ENCODE peak calls at places on chromosomes 11 and 22, in ten cellular contexts. One of them, this sample, is unnamed.

GRCh38 chr22:25564320-25564978 is at the start of gene GRK3:
- DNase-seq in lower lobe of right lung: peak; percentile 85
- DNase-seq in transverse colon: peak; percentile 72
- DNase-seq in fibroblast of lung: peak; percentile 50
- DNase-seq in fibroblast of pulmonary artery: peak; percentile 40
- DNase-seq in psoas muscle: peak; percentile 77
- DNase-seq in tibial nerve: peak; percentile 59
- DNase-seq in choroid plexus epithelial cell: peak; percentile 9
- DNase-seq in AG04450: no peak
- DNase-seq in Caco-2: peak; percentile 76
- DNase-seq in this sample: no peak

GRCh38 chr11:121930004-121930965 is 185.7 kb downstream of the BLID start:
- DNase-seq in lower lobe of right lung: peak; percentile 55
- DNase-seq in transverse colon: no peak
- DNase-seq in fibroblast of lung: peak; percentile 56
- DNase-seq in fibroblast of pulmonary artery: peak; percentile 46
- DNase-seq in psoas muscle: no peak
- DNase-seq in tibial nerve: no peak
- DNase-seq in choroid plexus epithelial cell: peak; percentile 19
- DNase-seq in AG04450: no peak
- DNase-seq in Caco-2: no peak
- DNase-seq in this sample: no peak

GRCh38 chr11:113947989-113948388 is 26.9 kb upstream of the HTR3A start:
- DNase-seq in lower lobe of right lung: no peak
- DNase-seq in transverse colon: no peak
- DNase-seq in fibroblast of lung: no peak
- DNase-seq in fibroblast of pulmonary artery: no peak
- DNase-seq in psoas muscle: no peak
- DNase-seq in tibial nerve: no peak
- DNase-seq in choroid plexus epithelial cell: no peak
- DNase-seq in AG04450: no peak
- DNase-seq in Caco-2: no peak
- DNase-seq in this sample: no peak

GRCh38 chr11:44593194-44593593 is 27.7 kb downstream of the CD82 start:
- DNase-seq in lower lobe of right lung: no peak
- DNase-seq in transverse colon: no peak
- DNase-seq in fibroblast of lung: no peak
- DNase-seq in fibroblast of pulmonary artery: no peak
- DNase-seq in psoas muscle: peak; percentile 91
- DNase-seq in tibial nerve: no peak
- DNase-seq in choroid plexus epithelial cell: no peak
- DNase-seq in AG04450: no peak
- DNase-seq in Caco-2: no peak
- DNase-seq in this sample: no peak

GRCh38 chr11:44497995-44498394 is 67.5 kb upstream of the CD82 start:
- DNase-seq in lower lobe of right lung: no peak
- DNase-seq in transverse colon: no peak
- DNase-seq in fibroblast of lung: no peak
- DNase-seq in fibroblast of pulmonary artery: no peak
- DNase-seq in psoas muscle: no peak
- DNase-seq in tibial nerve: no peak
- DNase-seq in choroid plexus epithelial cell: no peak
- DNase-seq in AG04450: no peak
- DNase-seq in Caco-2: no peak
- DNase-seq in this sample: no peak

GRCh38 chr11:90204832-90205646 is 17.8 kb downstream of the CHORDC1 start:
- DNase-seq in lower lobe of right lung: no peak
- DNase-seq in transverse colon: no peak
- DNase-seq in fibroblast of lung: peak; percentile 52
- DNase-seq in fibroblast of pulmonary artery: peak; percentile 80
- DNase-seq in psoas muscle: no peak
- DNase-seq in tibial nerve: no peak
- DNase-seq in choroid plexus epithelial cell: peak; percentile 82
- DNase-seq in AG04450: peak; percentile 23
- DNase-seq in Caco-2: no peak
- DNase-seq in this sample: peak; percentile 16

GRCh38 chr22:17672417-17672991 is 33.9 kb downstream of the BCL2L13 start:
- DNase-seq in lower lobe of right lung: no peak
- DNase-seq in transverse colon: no peak
- DNase-seq in fibroblast of lung: peak; percentile 81
- DNase-seq in fibroblast of pulmonary artery: no peak
- DNase-seq in psoas muscle: no peak
- DNase-seq in tibial nerve: no peak
- DNase-seq in choroid plexus epithelial cell: peak; percentile 25
- DNase-seq in AG04450: no peak
- DNase-seq in Caco-2: no peak
- DNase-seq in this sample: no peak

GRCh38 chr22:29520851-29521250 is 32.7 kb downstream of the THOC5 start:
- DNase-seq in lower lobe of right lung: no peak
- DNase-seq in transverse colon: no peak
- DNase-seq in fibroblast of lung: peak; percentile 86
- DNase-seq in fibroblast of pulmonary artery: peak; percentile 87
- DNase-seq in psoas muscle: no peak
- DNase-seq in tibial nerve: no peak
- DNase-seq in choroid plexus epithelial cell: peak; percentile 89
- DNase-seq in AG04450: peak; percentile 56
- DNase-seq in Caco-2: no peak
- DNase-seq in this sample: peak; percentile 55

GRCh38 chr22:37777122-37777687 is 30.5 kb upstream of the GCAT start:
- DNase-seq in lower lobe of right lung: peak; percentile 60
- DNase-seq in transverse colon: peak; percentile 74
- DNase-seq in fibroblast of lung: peak; percentile 91
- DNase-seq in fibroblast of pulmonary artery: peak; percentile 40
- DNase-seq in psoas muscle: peak; percentile 71
- DNase-seq in tibial nerve: peak; percentile 32
- DNase-seq in choroid plexus epithelial cell: peak; percentile 58
- DNase-seq in AG04450: peak; percentile 55
- DNase-seq in Caco-2: peak; percentile 70
- DNase-seq in this sample: peak; percentile 66

GRCh38 chr22:37782340-37783168 is 25.2 kb upstream of the GCAT start:
- DNase-seq in lower lobe of right lung: no peak
- DNase-seq in transverse colon: no peak
- DNase-seq in fibroblast of lung: peak; percentile 47
- DNase-seq in fibroblast of pulmonary artery: no peak
- DNase-seq in psoas muscle: no peak
- DNase-seq in tibial nerve: no peak
- DNase-seq in choroid plexus epithelial cell: no peak
- DNase-seq in AG04450: no peak
- DNase-seq in Caco-2: no peak
- DNase-seq in this sample: no peak

GRCh38 chr22:37778370-37779009 is 29.2 kb upstream of the GCAT start:
- DNase-seq in lower lobe of right lung: no peak
- DNase-seq in transverse colon: no peak
- DNase-seq in fibroblast of lung: no peak
- DNase-seq in fibroblast of pulmonary artery: no peak
- DNase-seq in psoas muscle: no peak
- DNase-seq in tibial nerve: no peak
- DNase-seq in choroid plexus epithelial cell: no peak
- DNase-seq in AG04450: no peak
- DNase-seq in Caco-2: no peak
- DNase-seq in this sample: no peak

GRCh38 chr22:37784829-37785495 is 22.8 kb upstream of the GCAT start:
- DNase-seq in lower lobe of right lung: peak; percentile 68
- DNase-seq in transverse colon: peak; percentile 84
- DNase-seq in fibroblast of lung: no peak
- DNase-seq in fibroblast of pulmonary artery: no peak
- DNase-seq in psoas muscle: no peak
- DNase-seq in tibial nerve: no peak
- DNase-seq in choroid plexus epithelial cell: no peak
- DNase-seq in AG04450: no peak
- DNase-seq in Caco-2: peak; percentile 85
- DNase-seq in this sample: no peak

GRCh38 chr22:37781434-37782059 is 26.2 kb upstream of the GCAT start:
- DNase-seq in lower lobe of right lung: no peak
- DNase-seq in transverse colon: no peak
- DNase-seq in fibroblast of lung: no peak
- DNase-seq in fibroblast of pulmonary artery: no peak
- DNase-seq in psoas muscle: no peak
- DNase-seq in tibial nerve: no peak
- DNase-seq in choroid plexus epithelial cell: peak; percentile 36
- DNase-seq in AG04450: no peak
- DNase-seq in Caco-2: no peak
- DNase-seq in this sample: no peak
- TF ChIP-seq CTCF in lower lobe of right lung: no peak
- TF ChIP-seq CTCF in transverse colon: no peak
- TF ChIP-seq CTCF in fibroblast of lung: peak; percentile 32
- TF ChIP-seq CTCF in fibroblast of pulmonary artery: peak; percentile 29
- TF ChIP-seq CTCF in psoas muscle: no peak
- TF ChIP-seq CTCF in tibial nerve: peak; percentile 30
- TF ChIP-seq CTCF in choroid plexus epithelial cell: peak; percentile 55
- TF ChIP-seq CTCF in AG04450: peak; percentile 35
- TF ChIP-seq CTCF in Caco-2: peak; percentile 15
- TF ChIP-seq CTCF in this sample: peak; percentile 50

GRCh38 chr11:65117206-65118096 is at the start of gene ZNHIT2:
- DNase-seq in lower lobe of right lung: peak; percentile 100
- DNase-seq in transverse colon: peak; percentile 100
- DNase-seq in fibroblast of lung: peak; percentile 97
- DNase-seq in fibroblast of pulmonary artery: peak; percentile 99
- DNase-seq in psoas muscle: peak; percentile 100
- DNase-seq in tibial nerve: peak; percentile 100
- DNase-seq in choroid plexus epithelial cell: peak; percentile 99
- DNase-seq in AG04450: peak; percentile 98
- DNase-seq in Caco-2: peak; percentile 99
- DNase-seq in this sample: peak; percentile 93

GRCh38 chr11:65115361-65116082 is 2.0 kb downstream of the ZNHIT2 start:
- DNase-seq in lower lobe of right lung: no peak
- DNase-seq in transverse colon: no peak
- DNase-seq in fibroblast of lung: no peak
- DNase-seq in fibroblast of pulmonary artery: no peak
- DNase-seq in psoas muscle: no peak
- DNase-seq in tibial nerve: no peak
- DNase-seq in choroid plexus epithelial cell: no peak
- DNase-seq in AG04450: no peak
- DNase-seq in Caco-2: no peak
- DNase-seq in this sample: no peak

GRCh38 chr11:65118097-65118837 is 766 bp upstream of the ZNHIT2 start:
- DNase-seq in lower lobe of right lung: no peak
- DNase-seq in transverse colon: no peak
- DNase-seq in fibroblast of lung: no peak
- DNase-seq in fibroblast of pulmonary artery: no peak
- DNase-seq in psoas muscle: no peak
- DNase-seq in tibial nerve: no peak
- DNase-seq in choroid plexus epithelial cell: no peak
- DNase-seq in AG04450: no peak
- DNase-seq in Caco-2: no peak
- DNase-seq in this sample: no peak

GRCh38 chr11:65114538-65115171 is 2.8 kb downstream of the ZNHIT2 start:
- DNase-seq in lower lobe of right lung: no peak
- DNase-seq in transverse colon: no peak
- DNase-seq in fibroblast of lung: no peak
- DNase-seq in fibroblast of pulmonary artery: no peak
- DNase-seq in psoas muscle: no peak
- DNase-seq in tibial nerve: no peak
- DNase-seq in choroid plexus epithelial cell: no peak
- DNase-seq in AG04450: no peak
- DNase-seq in Caco-2: no peak
- DNase-seq in this sample: no peak

DNA sequence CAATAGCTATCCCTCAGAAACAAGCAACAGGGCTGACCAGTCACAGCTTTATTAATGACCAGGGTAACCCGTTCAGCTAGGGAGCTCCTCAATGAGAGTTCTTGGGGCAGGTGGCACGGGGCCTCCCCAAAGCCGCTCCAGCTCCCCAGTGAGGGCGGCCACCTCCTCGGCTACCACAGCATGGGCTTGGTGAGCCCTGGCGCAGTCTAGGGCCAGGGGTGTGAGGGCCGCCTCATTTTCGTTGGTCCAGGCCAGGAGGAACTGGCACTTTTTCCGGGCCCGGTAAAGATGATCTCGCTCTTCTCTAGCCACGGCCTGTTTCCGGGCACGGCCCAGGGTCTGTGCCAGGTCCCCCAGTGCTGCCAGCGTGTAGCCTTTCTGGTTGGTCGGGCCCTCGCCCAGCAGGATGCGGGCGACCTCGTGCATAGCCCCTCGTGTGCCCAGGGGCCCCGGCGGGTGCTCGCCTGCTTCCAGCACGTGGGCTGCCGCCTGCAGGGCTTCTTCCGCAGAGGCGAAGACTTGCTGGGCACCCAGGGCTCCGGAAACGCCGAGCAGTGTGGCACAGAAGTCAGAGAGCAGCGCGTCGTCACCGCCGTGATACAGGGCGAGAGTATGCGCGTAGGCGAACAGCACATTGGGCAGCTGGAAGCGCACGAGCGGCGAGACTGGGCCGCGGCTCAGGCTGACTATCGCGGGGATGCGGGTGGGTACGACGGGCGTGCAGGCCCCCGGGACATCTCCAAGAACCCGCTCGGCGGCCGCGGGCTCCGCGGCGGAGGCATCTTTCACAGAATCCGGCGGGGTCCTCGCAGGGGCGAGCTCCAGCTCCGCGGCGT is 913 bp downstream of the ZNHIT2 start:
- DNase-seq in lower lobe of right lung: peak; percentile 65
- DNase-seq in transverse colon: no peak
- DNase-seq in fibroblast of lung: peak; percentile 82
- DNase-seq in fibroblast of pulmonary artery: peak; percentile 45
- DNase-seq in psoas muscle: no peak
- DNase-seq in tibial nerve: no peak
- DNase-seq in choroid plexus epithelial cell: peak; percentile 65
- DNase-seq in AG04450: peak; percentile 36
- DNase-seq in Caco-2: peak; percentile 53
- DNase-seq in this sample: no peak
- H3K4me3 ChIP-seq in lower lobe of right lung: peak overlapping the region; percentile 94
- H3K4me3 ChIP-seq in transverse colon: peak overlapping the region; percentile 81
- H3K4me3 ChIP-seq in fibroblast of lung: peak overlapping the region; percentile 81
- H3K4me3 ChIP-seq in fibroblast of pulmonary artery: peak overlapping the region; percentile 86
- H3K4me3 ChIP-seq in psoas muscle: peak overlapping the region; percentile 79
- H3K4me3 ChIP-seq in tibial nerve: peak overlapping the region; percentile 60
- H3K4me3 ChIP-seq in choroid plexus epithelial cell: peak overlapping the region; percentile 94
- H3K4me3 ChIP-seq in AG04450: peak overlapping the region; percentile 92
- H3K4me3 ChIP-seq in Caco-2: peak overlapping the region; percentile 87
- H3K4me3 ChIP-seq in this sample: peak overlapping the region; percentile 63

GRCh38 chr22:43173566-43173965 is 13.4 kb downstream of the TTLL12 start:
- DNase-seq in lower lobe of right lung: no peak
- DNase-seq in transverse colon: no peak
- DNase-seq in fibroblast of lung: no peak
- DNase-seq in fibroblast of pulmonary artery: no peak
- DNase-seq in psoas muscle: no peak
- DNase-seq in tibial nerve: no peak
- DNase-seq in choroid plexus epithelial cell: no peak
- DNase-seq in AG04450: no peak
- DNase-seq in Caco-2: no peak
- DNase-seq in this sample: no peak

GRCh38 chr22:43176090-43176489 is 10.8 kb downstream of the TTLL12 start:
- DNase-seq in lower lobe of right lung: no peak
- DNase-seq in transverse colon: no peak
- DNase-seq in fibroblast of lung: no peak
- DNase-seq in fibroblast of pulmonary artery: no peak
- DNase-seq in psoas muscle: no peak
- DNase-seq in tibial nerve: no peak
- DNase-seq in choroid plexus epithelial cell: no peak
- DNase-seq in AG04450: no peak
- DNase-seq in Caco-2: no peak
- DNase-seq in this sample: no peak

GRCh38 chr22:43177479-43177878 is 9.5 kb downstream of the TTLL12 start:
- DNase-seq in lower lobe of right lung: no peak
- DNase-seq in transverse colon: no peak
- DNase-seq in fibroblast of lung: no peak
- DNase-seq in fibroblast of pulmonary artery: no peak
- DNase-seq in psoas muscle: no peak
- DNase-seq in tibial nerve: no peak
- DNase-seq in choroid plexus epithelial cell: no peak
- DNase-seq in AG04450: no peak
- DNase-seq in Caco-2: no peak
- DNase-seq in this sample: no peak

GRCh38 chr22:43173976-43174720 is 12.8 kb downstream of the TTLL12 start:
- DNase-seq in lower lobe of right lung: no peak
- DNase-seq in transverse colon: no peak
- DNase-seq in fibroblast of lung: no peak
- DNase-seq in fibroblast of pulmonary artery: no peak
- DNase-seq in psoas muscle: no peak
- DNase-seq in tibial nerve: no peak
- DNase-seq in choroid plexus epithelial cell: no peak
- DNase-seq in AG04450: no peak
- DNase-seq in Caco-2: no peak
- DNase-seq in this sample: no peak

GRCh38 chr22:43174941-43175531 is 11.9 kb downstream of the TTLL12 start:
- DNase-seq in lower lobe of right lung: no peak
- DNase-seq in transverse colon: no peak
- DNase-seq in fibroblast of lung: no peak
- DNase-seq in fibroblast of pulmonary artery: no peak
- DNase-seq in psoas muscle: no peak
- DNase-seq in tibial nerve: no peak
- DNase-seq in choroid plexus epithelial cell: no peak
- DNase-seq in AG04450: no peak
- DNase-seq in Caco-2: no peak
- DNase-seq in this sample: no peak
- TF ChIP-seq CTCF in lower lobe of right lung: no peak
- TF ChIP-seq CTCF in transverse colon: no peak
- TF ChIP-seq CTCF in fibroblast of lung: no peak
- TF ChIP-seq CTCF in fibroblast of pulmonary artery: no peak
- TF ChIP-seq CTCF in psoas muscle: no peak
- TF ChIP-seq CTCF in tibial nerve: no peak
- TF ChIP-seq CTCF in choroid plexus epithelial cell: no peak
- TF ChIP-seq CTCF in AG04450: no peak
- TF ChIP-seq CTCF in Caco-2: no peak
- TF ChIP-seq CTCF in this sample: no peak

DNA sequence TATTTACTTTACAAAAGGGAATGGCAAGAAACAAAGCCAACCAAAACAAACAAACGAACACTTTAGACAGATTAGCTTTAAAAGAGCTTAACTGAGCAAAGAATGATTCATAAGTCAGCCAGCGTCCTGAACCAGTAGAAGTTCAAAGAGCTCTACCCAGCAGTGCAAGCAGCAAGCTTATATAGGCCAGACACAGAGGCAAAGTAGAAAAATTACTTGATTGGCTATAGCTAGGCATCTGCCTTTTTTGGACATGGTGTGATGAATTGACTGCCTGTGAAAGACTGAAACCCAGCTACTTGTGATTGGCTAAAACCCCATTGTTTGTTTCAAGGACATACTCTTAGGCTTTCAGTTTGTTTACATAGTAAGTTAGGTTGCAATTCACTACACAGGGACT is 2120.0 kb upstream of the RAG2 start:
- DNase-seq in lower lobe of right lung: no peak
- DNase-seq in transverse colon: no peak
- DNase-seq in fibroblast of lung: peak; percentile 51
- DNase-seq in fibroblast of pulmonary artery: peak; percentile 10
- DNase-seq in psoas muscle: no peak
- DNase-seq in tibial nerve: no peak
- DNase-seq in choroid plexus epithelial cell: peak; percentile 33
- DNase-seq in AG04450: no peak
- DNase-seq in Caco-2: no peak
- DNase-seq in this sample: no peak
- H3K4me3 ChIP-seq in lower lobe of right lung: no peak overlapping the region
- H3K4me3 ChIP-seq in transverse colon: no peak overlapping the region
- H3K4me3 ChIP-seq in fibroblast of lung: no peak overlapping the region
- H3K4me3 ChIP-seq in fibroblast of pulmonary artery: no peak overlapping the region
- H3K4me3 ChIP-seq in psoas muscle: no peak overlapping the region
- H3K4me3 ChIP-seq in tibial nerve: no peak overlapping the region
- H3K4me3 ChIP-seq in choroid plexus epithelial cell: no peak overlapping the region
- H3K4me3 ChIP-seq in AG04450: no peak overlapping the region
- H3K4me3 ChIP-seq in Caco-2: no peak overlapping the region
- H3K4me3 ChIP-seq in this sample: no peak overlapping the region

This sample was measured in AG09309.